ENCODE peak calls at places on chromosomes 11 and 22, in four cellular contexts. One of them, this sample, is unnamed.

GRCh38 chr22:25668437-25668836 is 73.6 kb upstream of the MYO18B start:
- DNase-seq in pons: no peak
- DNase-seq in stimulated activated CD8-positive, alpha-beta memory T cell treated with anti-CD3 and anti-CD28 coated beads, Interleukin-15, amount 100 ng/mL, for 1 hour: no peak
- DNase-seq in nephron progenitor cell: no peak
- DNase-seq in this sample: no peak

GRCh38 chr11:64762916-64763803 is 3.4 kb upstream of the PYGM start:
- DNase-seq in pons: peak
- DNase-seq in stimulated activated CD8-positive, alpha-beta memory T cell treated with anti-CD3 and anti-CD28 coated beads, Interleukin-15, amount 100 ng/mL, for 1 hour: no peak
- DNase-seq in nephron progenitor cell: peak
- DNase-seq in this sample: no peak

GRCh38 chr11:102580185-102580951 is 44.8 kb downstream of the MMP20 start:
- DNase-seq in pons: no peak
- DNase-seq in stimulated activated CD8-positive, alpha-beta memory T cell treated with anti-CD3 and anti-CD28 coated beads, Interleukin-15, amount 100 ng/mL, for 1 hour: no peak
- DNase-seq in nephron progenitor cell: no peak
- DNase-seq in this sample: no peak

GRCh38 chr11:12677131-12677530 is 2.9 kb downstream of the TEAD1 start:
- DNase-seq in pons: no peak
- DNase-seq in stimulated activated CD8-positive, alpha-beta memory T cell treated with anti-CD3 and anti-CD28 coated beads, Interleukin-15, amount 100 ng/mL, for 1 hour: no peak
- DNase-seq in nephron progenitor cell: no peak
- DNase-seq in this sample: no peak

GRCh38 chr11:113730887-113731726 is 25.0 kb upstream of the TMPRSS5 start:
- DNase-seq in pons: peak
- DNase-seq in stimulated activated CD8-positive, alpha-beta memory T cell treated with anti-CD3 and anti-CD28 coated beads, Interleukin-15, amount 100 ng/mL, for 1 hour: no peak
- DNase-seq in nephron progenitor cell: peak
- DNase-seq in this sample: no peak

GRCh38 chr11:14446701-14447169 is 52.9 kb downstream of the COPB1 start:
- DNase-seq in pons: no peak
- DNase-seq in stimulated activated CD8-positive, alpha-beta memory T cell treated with anti-CD3 and anti-CD28 coated beads, Interleukin-15, amount 100 ng/mL, for 1 hour: no peak
- DNase-seq in nephron progenitor cell: no peak
- DNase-seq in this sample: no peak

GRCh38 chr11:850777-851762 is 8.4 kb downstream of the TSPAN4 start:
- DNase-seq in pons: no peak
- DNase-seq in stimulated activated CD8-positive, alpha-beta memory T cell treated with anti-CD3 and anti-CD28 coated beads, Interleukin-15, amount 100 ng/mL, for 1 hour: no peak
- DNase-seq in nephron progenitor cell: peak
- DNase-seq in this sample: no peak

GRCh38 chr11:26947379-26947844 is 46.5 kb upstream of the FIBIN start:
- DNase-seq in pons: no peak
- DNase-seq in stimulated activated CD8-positive, alpha-beta memory T cell treated with anti-CD3 and anti-CD28 coated beads, Interleukin-15, amount 100 ng/mL, for 1 hour: no peak
- DNase-seq in nephron progenitor cell: no peak
- DNase-seq in this sample: no peak

GRCh38 chr22:20511578-20512259 is 4.3 kb downstream of the MED15 start:
- DNase-seq in pons: no peak
- DNase-seq in stimulated activated CD8-positive, alpha-beta memory T cell treated with anti-CD3 and anti-CD28 coated beads, Interleukin-15, amount 100 ng/mL, for 1 hour: no peak
- DNase-seq in nephron progenitor cell: no peak
- DNase-seq in this sample: no peak

GRCh38 chr11:30143098-30143705 is 87.6 kb upstream of the FSHB start:
- DNase-seq in pons: peak
- DNase-seq in stimulated activated CD8-positive, alpha-beta memory T cell treated with anti-CD3 and anti-CD28 coated beads, Interleukin-15, amount 100 ng/mL, for 1 hour: no peak
- DNase-seq in nephron progenitor cell: peak
- DNase-seq in this sample: no peak

GRCh38 chr22:36455571-36456458 is 25.6 kb downstream of the TXN2 start:
- DNase-seq in pons: no peak
- DNase-seq in stimulated activated CD8-positive, alpha-beta memory T cell treated with anti-CD3 and anti-CD28 coated beads, Interleukin-15, amount 100 ng/mL, for 1 hour: no peak
- DNase-seq in nephron progenitor cell: no peak
- DNase-seq in this sample: no peak

GRCh38 chr11:72331761-72332160 is 87.8 kb upstream of the PHOX2A start:
- DNase-seq in pons: no peak
- DNase-seq in stimulated activated CD8-positive, alpha-beta memory T cell treated with anti-CD3 and anti-CD28 coated beads, Interleukin-15, amount 100 ng/mL, for 1 hour: no peak
- DNase-seq in nephron progenitor cell: no peak
- DNase-seq in this sample: no peak

GRCh38 chr11:111299111-111300026 is 1.0 kb downstream of the POU2AF3 start:
- DNase-seq in pons: peak
- DNase-seq in stimulated activated CD8-positive, alpha-beta memory T cell treated with anti-CD3 and anti-CD28 coated beads, Interleukin-15, amount 100 ng/mL, for 1 hour: no peak
- DNase-seq in nephron progenitor cell: peak
- DNase-seq in this sample: no peak

GRCh38 chr22:20112623-20113511 is 3.0 kb upstream of the RANBP1 start:
- DNase-seq in pons: no peak
- DNase-seq in stimulated activated CD8-positive, alpha-beta memory T cell treated with anti-CD3 and anti-CD28 coated beads, Interleukin-15, amount 100 ng/mL, for 1 hour: no peak
- DNase-seq in nephron progenitor cell: no peak
- DNase-seq in this sample: no peak

GRCh38 chr22:43505423-43505822 is 93.6 kb downstream of the MPPED1 start:
- DNase-seq in pons: no peak
- DNase-seq in stimulated activated CD8-positive, alpha-beta memory T cell treated with anti-CD3 and anti-CD28 coated beads, Interleukin-15, amount 100 ng/mL, for 1 hour: no peak
- DNase-seq in nephron progenitor cell: no peak
- DNase-seq in this sample: no peak

GRCh38 chr22:46267431-46268279 is at the start of gene TTC38:
- DNase-seq in pons: peak
- DNase-seq in stimulated activated CD8-positive, alpha-beta memory T cell treated with anti-CD3 and anti-CD28 coated beads, Interleukin-15, amount 100 ng/mL, for 1 hour: no peak
- DNase-seq in nephron progenitor cell: peak
- DNase-seq in this sample: no peak

GRCh38 chr11:134575504-134576230 is 163.6 kb upstream of the B3GAT1 start:
- DNase-seq in pons: no peak
- DNase-seq in stimulated activated CD8-positive, alpha-beta memory T cell treated with anti-CD3 and anti-CD28 coated beads, Interleukin-15, amount 100 ng/mL, for 1 hour: no peak
- DNase-seq in nephron progenitor cell: no peak
- DNase-seq in this sample: no peak

GRCh38 chr22:30000566-30000965 is 79.7 kb upstream of the HORMAD2 start:
- DNase-seq in pons: no peak
- DNase-seq in stimulated activated CD8-positive, alpha-beta memory T cell treated with anti-CD3 and anti-CD28 coated beads, Interleukin-15, amount 100 ng/mL, for 1 hour: no peak
- DNase-seq in nephron progenitor cell: no peak
- DNase-seq in this sample: no peak

GRCh38 chr11:122170815-122171475 is 54.9 kb upstream of the BLID start:
- DNase-seq in pons: no peak
- DNase-seq in stimulated activated CD8-positive, alpha-beta memory T cell treated with anti-CD3 and anti-CD28 coated beads, Interleukin-15, amount 100 ng/mL, for 1 hour: no peak
- DNase-seq in nephron progenitor cell: no peak
- DNase-seq in this sample: no peak

GRCh38 chr11:110049501-110050200 is 43.5 kb upstream of the ZC3H12C start:
- DNase-seq in pons: no peak
- DNase-seq in stimulated activated CD8-positive, alpha-beta memory T cell treated with anti-CD3 and anti-CD28 coated beads, Interleukin-15, amount 100 ng/mL, for 1 hour: no peak
- DNase-seq in nephron progenitor cell: no peak
- DNase-seq in this sample: no peak

GRCh38 chr11:64996710-64997380 is at the start of gene BATF2:
- DNase-seq in pons: peak
- DNase-seq in stimulated activated CD8-positive, alpha-beta memory T cell treated with anti-CD3 and anti-CD28 coated beads, Interleukin-15, amount 100 ng/mL, for 1 hour: no peak
- DNase-seq in nephron progenitor cell: peak
- DNase-seq in this sample: no peak

GRCh38 chr22:27487600-27488450 is 313.7 kb downstream of the MN1 start:
- DNase-seq in pons: no peak
- DNase-seq in stimulated activated CD8-positive, alpha-beta memory T cell treated with anti-CD3 and anti-CD28 coated beads, Interleukin-15, amount 100 ng/mL, for 1 hour: no peak
- DNase-seq in nephron progenitor cell: no peak
- DNase-seq in this sample: no peak

GRCh38 chr11:85809881-85810280 is 1.1 kb downstream of the SYTL2 start:
- DNase-seq in pons: peak
- DNase-seq in stimulated activated CD8-positive, alpha-beta memory T cell treated with anti-CD3 and anti-CD28 coated beads, Interleukin-15, amount 100 ng/mL, for 1 hour: no peak
- DNase-seq in nephron progenitor cell: peak
- DNase-seq in this sample: no peak

GRCh38 chr22:31148516-31148915 is 8.2 kb upstream of the PLA2G3 start:
- DNase-seq in pons: peak
- DNase-seq in stimulated activated CD8-positive, alpha-beta memory T cell treated with anti-CD3 and anti-CD28 coated beads, Interleukin-15, amount 100 ng/mL, for 1 hour: no peak
- DNase-seq in nephron progenitor cell: no peak
- DNase-seq in this sample: no peak

GRCh38 chr11:71940561-71941219 is 11.8 kb downstream of the RNF121 start:
- DNase-seq in pons: peak
- DNase-seq in stimulated activated CD8-positive, alpha-beta memory T cell treated with anti-CD3 and anti-CD28 coated beads, Interleukin-15, amount 100 ng/mL, for 1 hour: no peak
- DNase-seq in nephron progenitor cell: no peak
- DNase-seq in this sample: no peak

GRCh38 chr11:113673566-113674396 is 32.3 kb downstream of the TMPRSS5 start:
- DNase-seq in pons: no peak
- DNase-seq in stimulated activated CD8-positive, alpha-beta memory T cell treated with anti-CD3 and anti-CD28 coated beads, Interleukin-15, amount 100 ng/mL, for 1 hour: no peak
- DNase-seq in nephron progenitor cell: no peak
- DNase-seq in this sample: no peak

GRCh38 chr22:48318575-48319320 is 1508.9 kb downstream of the BRD1 start:
- DNase-seq in pons: no peak
- DNase-seq in stimulated activated CD8-positive, alpha-beta memory T cell treated with anti-CD3 and anti-CD28 coated beads, Interleukin-15, amount 100 ng/mL, for 1 hour: no peak
- DNase-seq in nephron progenitor cell: no peak
- DNase-seq in this sample: no peak

GRCh38 chr22:48276933-48277867 is 1514.8 kb downstream of the TBC1D22A start:
- DNase-seq in pons: no peak
- DNase-seq in stimulated activated CD8-positive, alpha-beta memory T cell treated with anti-CD3 and anti-CD28 coated beads, Interleukin-15, amount 100 ng/mL, for 1 hour: no peak
- DNase-seq in nephron progenitor cell: no peak
- DNase-seq in this sample: no peak